ENCODE peak calls at places on chromosomes 7 and 10, in five cellular contexts. C is NCI-H1417; Z is stimulated activated CD8-positive, alpha-beta memory T cell treated with anti-CD3 and anti-CD28 coated beads, Interleukin-4, amount 100 ng/mL, for 24 hours; D is psoas muscle; R is NCI-H1436. K is an unnamed sample.
A peak's percentile ranks its signal among the peaks of the same experiment; 100 is the strongest.

GRCh38 chr7:150857276-150858055 is 5.1 kb downstream of the AOC1 start:
- DNase-seq in D (no peak), R (no peak), Z (no peak), C (no peak), K (no peak)

GRCh38 chr7:157357129-157358040 is 20.6 kb downstream of the DNAJB6 start:
- DNase-seq in D (no peak), R (no peak), Z (no peak), C (no peak), K (no peak)

GRCh38 chr7:1400351-1400750 is 58.9 kb downstream of the MICALL2 start:
- DNase-seq in Z (no peak), R (no peak), C (no peak), D (no peak), K (peak; percentile 46)

GRCh38 chr7:129925416-129926002 is 27.3 kb downstream of the UBE2H start:
- DNase-seq in C (no peak), R (no peak), D (no peak), Z (no peak), K (no peak)

GRCh38 chr7:45679516-45679915 is 105.3 kb downstream of the ADCY1 start:
- DNase-seq in R (no peak), Z (no peak), D (peak; percentile 27), C (no peak), K (peak; percentile 6)

GRCh38 chr7:66267249-66267648 is 62.1 kb downstream of the TPST1 start:
- DNase-seq in C (no peak), Z (no peak), R (no peak), D (no peak), K (no peak)

GRCh38 chr7:52944916-52945315 is 90.5 kb upstream of the POM121L12 start:
- DNase-seq in D (no peak), Z (no peak), R (no peak), C (no peak), K (no peak)

GRCh38 chr10:99619090-99619800 is 994 bp downstream of the SLC25A28 start:
- DNase-seq in Z (no peak), C (no peak), D (no peak), R (no peak), K (peak; percentile 14)

GRCh38 chr7:50738932-50739331 is 43.8 kb downstream of the GRB10 start:
- DNase-seq in C (no peak), D (no peak), R (no peak), Z (no peak), K (no peak)

GRCh38 chr10:18683427-18683826 is 24.2 kb downstream of the ARL5B start:
- DNase-seq in R (no peak), C (no peak), D (no peak), Z (no peak), K (no peak)

GRCh38 chr10:11555556-11555955 is 55.9 kb downstream of the USP6NL start:
- DNase-seq in R (no peak), Z (no peak), C (no peak), D (no peak), K (no peak)

GRCh38 chr10:69576334-69577011 is 3.3 kb upstream of the NEUROG3 start:
- DNase-seq in C (no peak), R (no peak), Z (no peak), D (no peak), K (peak; percentile 51)

GRCh38 chr7:43771128-43771527 is 12.6 kb downstream of the BLVRA start:
- DNase-seq in R (no peak), D (no peak), Z (no peak), C (no peak), K (no peak)

GRCh38 chr7:2255145-2256139 is 13.4 kb downstream of the NUDT1 start:
- DNase-seq in Z (no peak), R (no peak), D (no peak), C (no peak), K (no peak)